ENCODE peak calls at places on chromosomes 2 and 18, in eight cellular contexts. One of them, this sample, is unnamed.

GRCh38 chr18:41703744-41704530 is 251.1 kb upstream of the PIK3C3 start:
- DNase-seq in H7: no peak
- DNase-seq in cerebellar cortex: no peak
- DNase-seq in SK-N-SH: peak
- DNase-seq in GM06990: no peak
- DNase-seq in psoas muscle: no peak
- DNase-seq in GM13976: no peak
- DNase-seq in epithelial cell of prostate: no peak
- DNase-seq in this sample: no peak

GRCh38 chr2:217902281-217903141 is 100.3 kb downstream of the TNS1 start:
- DNase-seq in H7: no peak
- DNase-seq in cerebellar cortex: no peak
- DNase-seq in SK-N-SH: no peak
- DNase-seq in GM06990: no peak
- DNase-seq in psoas muscle: peak
- DNase-seq in GM13976: no peak
- DNase-seq in epithelial cell of prostate: peak
- DNase-seq in this sample: no peak

GRCh38 chr2:209790066-209790728 is 18.6 kb downstream of the UNC80 start:
- DNase-seq in H7: no peak
- DNase-seq in cerebellar cortex: no peak
- DNase-seq in SK-N-SH: no peak
- DNase-seq in GM06990: no peak
- DNase-seq in psoas muscle: no peak
- DNase-seq in GM13976: no peak
- DNase-seq in epithelial cell of prostate: no peak
- DNase-seq in this sample: no peak

GRCh38 chr2:61538920-61539559 is 884 bp upstream of the XPO1 start:
- DNase-seq in H7: no peak
- DNase-seq in cerebellar cortex: peak
- DNase-seq in SK-N-SH: peak
- DNase-seq in GM06990: no peak
- DNase-seq in psoas muscle: no peak
- DNase-seq in GM13976: no peak
- DNase-seq in epithelial cell of prostate: no peak
- DNase-seq in this sample: no peak

GRCh38 chr2:242036653-242036950 is 167.1 kb downstream of the RTP5 start:
- DNase-seq in H7: no peak
- DNase-seq in cerebellar cortex: no peak
- DNase-seq in SK-N-SH: no peak
- DNase-seq in GM06990: no peak
- DNase-seq in psoas muscle: peak
- DNase-seq in GM13976: no peak
- DNase-seq in epithelial cell of prostate: no peak
- DNase-seq in this sample: no peak

GRCh38 chr2:168685619-168686453 is 116.6 kb upstream of the NOSTRIN start:
- DNase-seq in H7: no peak
- DNase-seq in cerebellar cortex: no peak
- DNase-seq in SK-N-SH: peak
- DNase-seq in GM06990: no peak
- DNase-seq in psoas muscle: no peak
- DNase-seq in GM13976: no peak
- DNase-seq in epithelial cell of prostate: no peak
- DNase-seq in this sample: no peak

GRCh38 chr2:46814562-46814961 is 101.0 kb downstream of the MCFD2 start:
- DNase-seq in H7: no peak
- DNase-seq in cerebellar cortex: no peak
- DNase-seq in SK-N-SH: no peak
- DNase-seq in GM06990: no peak
- DNase-seq in psoas muscle: no peak
- DNase-seq in GM13976: no peak
- DNase-seq in epithelial cell of prostate: no peak
- DNase-seq in this sample: no peak

GRCh38 chr18:53153281-53153680 is 813.3 kb downstream of the DCC start:
- DNase-seq in H7: peak
- DNase-seq in cerebellar cortex: no peak
- DNase-seq in SK-N-SH: no peak
- DNase-seq in GM06990: no peak
- DNase-seq in psoas muscle: no peak
- DNase-seq in GM13976: peak
- DNase-seq in epithelial cell of prostate: no peak
- DNase-seq in this sample: no peak

GRCh38 chr18:28455971-28456370 is 279.0 kb upstream of the CDH2 start:
- DNase-seq in H7: no peak
- DNase-seq in cerebellar cortex: no peak
- DNase-seq in SK-N-SH: no peak
- DNase-seq in GM06990: no peak
- DNase-seq in psoas muscle: no peak
- DNase-seq in GM13976: no peak
- DNase-seq in epithelial cell of prostate: no peak
- DNase-seq in this sample: no peak

GRCh38 chr2:157364257-157364974 is 38.8 kb upstream of the ERMN start:
- DNase-seq in H7: no peak
- DNase-seq in cerebellar cortex: no peak
- DNase-seq in SK-N-SH: no peak
- DNase-seq in GM06990: peak
- DNase-seq in psoas muscle: no peak
- DNase-seq in GM13976: peak
- DNase-seq in epithelial cell of prostate: no peak
- DNase-seq in this sample: no peak

GRCh38 chr18:25825066-25825465 is 265.3 kb downstream of the SS18 start:
- DNase-seq in H7: no peak
- DNase-seq in cerebellar cortex: no peak
- DNase-seq in SK-N-SH: no peak
- DNase-seq in GM06990: no peak
- DNase-seq in psoas muscle: no peak
- DNase-seq in GM13976: no peak
- DNase-seq in epithelial cell of prostate: no peak
- DNase-seq in this sample: no peak

GRCh38 chr18:44747157-44747556 is 66.5 kb downstream of the SETBP1 start:
- DNase-seq in H7: no peak
- DNase-seq in cerebellar cortex: no peak
- DNase-seq in SK-N-SH: no peak
- DNase-seq in GM06990: no peak
- DNase-seq in psoas muscle: no peak
- DNase-seq in GM13976: no peak
- DNase-seq in epithelial cell of prostate: no peak
- DNase-seq in this sample: no peak

GRCh38 chr2:129396980-129397599 is 582.4 kb upstream of the RAB6C start:
- DNase-seq in H7: peak
- DNase-seq in cerebellar cortex: peak
- DNase-seq in SK-N-SH: peak
- DNase-seq in GM06990: no peak
- DNase-seq in psoas muscle: peak
- DNase-seq in GM13976: peak
- DNase-seq in epithelial cell of prostate: peak
- DNase-seq in this sample: peak

GRCh38 chr18:29191263-29191662 is 1014.3 kb upstream of the CDH2 start:
- DNase-seq in H7: peak
- DNase-seq in cerebellar cortex: no peak
- DNase-seq in SK-N-SH: no peak
- DNase-seq in GM06990: no peak
- DNase-seq in psoas muscle: no peak
- DNase-seq in GM13976: no peak
- DNase-seq in epithelial cell of prostate: no peak
- DNase-seq in this sample: no peak

GRCh38 chr2:44751754-44752479 is 189.6 kb upstream of the SIX3 start:
- DNase-seq in H7: peak
- DNase-seq in cerebellar cortex: no peak
- DNase-seq in SK-N-SH: no peak
- DNase-seq in GM06990: no peak
- DNase-seq in psoas muscle: no peak
- DNase-seq in GM13976: no peak
- DNase-seq in epithelial cell of prostate: no peak
- DNase-seq in this sample: no peak

GRCh38 chr2:175834472-175834871 is 167.6 kb downstream of the LNPK start:
- DNase-seq in H7: peak
- DNase-seq in cerebellar cortex: no peak
- DNase-seq in SK-N-SH: no peak
- DNase-seq in GM06990: no peak
- DNase-seq in psoas muscle: no peak
- DNase-seq in GM13976: no peak
- DNase-seq in epithelial cell of prostate: no peak
- DNase-seq in this sample: no peak

GRCh38 chr2:217941886-217942728 is 60.7 kb downstream of the TNS1 start:
- DNase-seq in H7: no peak
- DNase-seq in cerebellar cortex: no peak
- DNase-seq in SK-N-SH: no peak
- DNase-seq in GM06990: no peak
- DNase-seq in psoas muscle: no peak
- DNase-seq in GM13976: no peak
- DNase-seq in epithelial cell of prostate: no peak
- DNase-seq in this sample: no peak

GRCh38 chr18:7728297-7728696 is 161.2 kb downstream of the PTPRM start:
- DNase-seq in H7: no peak
- DNase-seq in cerebellar cortex: no peak
- DNase-seq in SK-N-SH: no peak
- DNase-seq in GM06990: no peak
- DNase-seq in psoas muscle: no peak
- DNase-seq in GM13976: no peak
- DNase-seq in epithelial cell of prostate: no peak
- DNase-seq in this sample: peak

GRCh38 chr18:48728204-48728833 is 189.5 kb downstream of the CTIF start:
- DNase-seq in H7: no peak
- DNase-seq in cerebellar cortex: peak
- DNase-seq in SK-N-SH: no peak
- DNase-seq in GM06990: no peak
- DNase-seq in psoas muscle: no peak
- DNase-seq in GM13976: no peak
- DNase-seq in epithelial cell of prostate: peak
- DNase-seq in this sample: peak

GRCh38 chr2:229342376-229342775 is 71.3 kb upstream of the PID1 start:
- DNase-seq in H7: peak
- DNase-seq in cerebellar cortex: peak
- DNase-seq in SK-N-SH: peak
- DNase-seq in GM06990: no peak
- DNase-seq in psoas muscle: peak
- DNase-seq in GM13976: no peak
- DNase-seq in epithelial cell of prostate: no peak
- DNase-seq in this sample: no peak

GRCh38 chr2:107336536-107336935 is 450.6 kb upstream of the ST6GAL2 start:
- DNase-seq in H7: no peak
- DNase-seq in cerebellar cortex: no peak
- DNase-seq in SK-N-SH: no peak
- DNase-seq in GM06990: no peak
- DNase-seq in psoas muscle: no peak
- DNase-seq in GM13976: no peak
- DNase-seq in epithelial cell of prostate: no peak
- DNase-seq in this sample: no peak

GRCh38 chr2:157508676-157509075 is 64.8 kb upstream of the CYTIP start:
- DNase-seq in H7: no peak
- DNase-seq in cerebellar cortex: no peak
- DNase-seq in SK-N-SH: no peak
- DNase-seq in GM06990: no peak
- DNase-seq in psoas muscle: no peak
- DNase-seq in GM13976: no peak
- DNase-seq in epithelial cell of prostate: no peak
- DNase-seq in this sample: no peak

GRCh38 chr2:73187549-73187948 is 14.8 kb upstream of the NOTO start:
- DNase-seq in H7: no peak
- DNase-seq in cerebellar cortex: no peak
- DNase-seq in SK-N-SH: no peak
- DNase-seq in GM06990: no peak
- DNase-seq in psoas muscle: no peak
- DNase-seq in GM13976: no peak
- DNase-seq in epithelial cell of prostate: no peak
- DNase-seq in this sample: no peak

GRCh38 chr2:223943561-223944008 is 1.6 kb downstream of the WDFY1 start:
- DNase-seq in H7: peak
- DNase-seq in cerebellar cortex: peak
- DNase-seq in SK-N-SH: peak
- DNase-seq in GM06990: no peak
- DNase-seq in psoas muscle: no peak
- DNase-seq in GM13976: peak
- DNase-seq in epithelial cell of prostate: no peak
- DNase-seq in this sample: no peak

GRCh38 chr18:51053822-51054221 is 23.8 kb downstream of the SMAD4 start:
- DNase-seq in H7: no peak
- DNase-seq in cerebellar cortex: no peak
- DNase-seq in SK-N-SH: no peak
- DNase-seq in GM06990: no peak
- DNase-seq in psoas muscle: no peak
- DNase-seq in GM13976: peak
- DNase-seq in epithelial cell of prostate: no peak
- DNase-seq in this sample: no peak

GRCh38 chr2:239946570-239947311 is 78.4 kb downstream of the NDUFA10 start:
- DNase-seq in H7: peak
- DNase-seq in cerebellar cortex: no peak
- DNase-seq in SK-N-SH: no peak
- DNase-seq in GM06990: no peak
- DNase-seq in psoas muscle: peak
- DNase-seq in GM13976: no peak
- DNase-seq in epithelial cell of prostate: no peak
- DNase-seq in this sample: no peak

GRCh38 chr2:16656784-16657391 is 8.7 kb downstream of the CYRIA start:
- DNase-seq in H7: no peak
- DNase-seq in cerebellar cortex: no peak
- DNase-seq in SK-N-SH: no peak
- DNase-seq in GM06990: peak
- DNase-seq in psoas muscle: peak
- DNase-seq in GM13976: peak
- DNase-seq in epithelial cell of prostate: no peak
- DNase-seq in this sample: no peak

GRCh38 chr2:44433841-44434240 is 72.1 kb downstream of the CAMKMT start:
- DNase-seq in H7: no peak
- DNase-seq in cerebellar cortex: no peak
- DNase-seq in SK-N-SH: no peak
- DNase-seq in GM06990: no peak
- DNase-seq in psoas muscle: no peak
- DNase-seq in GM13976: no peak
- DNase-seq in epithelial cell of prostate: peak
- DNase-seq in this sample: no peak

GRCh38 chr2:1183300-1183699 is 230.0 kb upstream of the TPO start:
- DNase-seq in H7: no peak
- DNase-seq in cerebellar cortex: no peak
- DNase-seq in SK-N-SH: no peak
- DNase-seq in GM06990: no peak
- DNase-seq in psoas muscle: no peak
- DNase-seq in GM13976: no peak
- DNase-seq in epithelial cell of prostate: no peak
- DNase-seq in this sample: no peak

GRCh38 chr2:111919794-111920608 is 21.6 kb downstream of the MERTK start:
- DNase-seq in H7: no peak
- DNase-seq in cerebellar cortex: no peak
- DNase-seq in SK-N-SH: no peak
- DNase-seq in GM06990: no peak
- DNase-seq in psoas muscle: no peak
- DNase-seq in GM13976: no peak
- DNase-seq in epithelial cell of prostate: no peak
- DNase-seq in this sample: no peak

GRCh38 chr2:55618025-55618648 is 715 bp upstream of the PPP4R3B start:
- DNase-seq in H7: peak
- DNase-seq in cerebellar cortex: no peak
- DNase-seq in SK-N-SH: peak
- DNase-seq in GM06990: no peak
- DNase-seq in psoas muscle: no peak
- DNase-seq in GM13976: no peak
- DNase-seq in epithelial cell of prostate: no peak
- DNase-seq in this sample: no peak